ENCODE peak calls at places on chromosomes 6 and 20, in five cellular contexts. E is amniotic epithelial cell, F is NCI-H524 treated with DMSO at 0.1 percent for 48 hours, C is small intestine, S is left colon. O is an unnamed sample.

GRCh38 chr6:7846971-7847818 is 63.4 kb downstream of the TXNDC5 start:
- DNase-seq in E (peak), F (no peak), C (no peak), S (no peak), O (no peak)

GRCh38 chr6:136886110-136886509 is 36.0 kb upstream of the SLC35D3 start:
- DNase-seq in E (peak), F (no peak), C (no peak), S (no peak), O (no peak)

GRCh38 chr20:48066256-48066655 is 281.0 kb upstream of the SULF2 start:
- DNase-seq in E (no peak), F (no peak), C (no peak), S (no peak), O (no peak)

GRCh38 chr6:90584636-90585255 is 2.1 kb downstream of the MAP3K7 start:
- DNase-seq in E (peak), F (no peak), C (no peak), S (no peak), O (no peak)

GRCh38 chr20:61320617-61321200 is 68.6 kb downstream of the CDH4 start:
- DNase-seq in E (no peak), F (no peak), C (no peak), S (no peak), O (no peak)

GRCh38 chr20:47111576-47111975 is 216.9 kb downstream of the EYA2 start:
- DNase-seq in E (no peak), F (no peak), C (no peak), S (no peak), O (no peak)

GRCh38 chr6:89145461-89145961 is 344 bp upstream of the PM20D2 start:
- DNase-seq in E (peak), F (peak), C (peak), S (no peak), O (peak)

GRCh38 chr20:63087236-63087871 is 80.6 kb upstream of the BHLHE23 start:
- DNase-seq in E (no peak), F (no peak), C (no peak), S (no peak), O (peak)

GRCh38 chr20:47438464-47439381 is 63.0 kb upstream of the NCOA3 start:
- DNase-seq in E (peak), F (no peak), C (peak), S (no peak), O (peak)

GRCh38 chr6:22732186-22732970 is 163.0 kb downstream of the HDGFL1 start:
- DNase-seq in E (no peak), F (no peak), C (no peak), S (no peak), O (no peak)

GRCh38 chr20:45266977-45267376 is 12.6 kb upstream of the SLPI start:
- DNase-seq in E (no peak), F (no peak), C (no peak), S (no peak), O (no peak)

GRCh38 chr6:38552136-38552535 is 87.6 kb downstream of the BTBD9 start:
- DNase-seq in E (no peak), F (no peak), C (no peak), S (no peak), O (peak)

GRCh38 chr6:2979819-2980464 is 8.6 kb upstream of the SERPINB6 start:
- DNase-seq in E (peak), F (no peak), C (peak), S (peak), O (no peak)

GRCh38 chr6:153016846-153017245 is 14.3 kb upstream of the MTRF1L start:
- DNase-seq in E (no peak), F (no peak), C (no peak), S (no peak), O (no peak)

GRCh38 chr6:44161997-44162338 is 3.3 kb downstream of the CAPN11 start:
- DNase-seq in E (peak), F (no peak), C (no peak), S (no peak), O (no peak)

GRCh38 chr6:119348308-119349040 is 1.1 kb downstream of the MAN1A1 start:
- DNase-seq in E (no peak), F (no peak), C (peak), S (peak), O (no peak)

GRCh38 chr6:113461153-113461897 is 395.8 kb upstream of the MARCKS start:
- DNase-seq in E (no peak), F (no peak), C (no peak), S (no peak), O (no peak)

GRCh38 chr6:150196942-150197745 is 54.3 kb downstream of the PPP1R14C start:
- DNase-seq in E (no peak), F (peak), C (peak), S (peak), O (no peak)